ENCODE peak calls at places on chromosomes 6 and 20, in six cellular contexts. One of them, this sample, is unnamed.

GRCh38 chr6:169766921-169767736 is 15.7 kb downstream of the ERMARD start:
- DNase-seq in K562: no peak
- DNase-seq in H1: no peak
- DNase-seq in HCT116: no peak
- DNase-seq in HepG2: peak; percentile 44
- DNase-seq in GM12878: no peak
- DNase-seq in this sample: no peak

GRCh38 chr6:150463852-150464251 is 95.0 kb downstream of the IYD start:
- DNase-seq in K562: no peak
- DNase-seq in H1: no peak
- DNase-seq in HCT116: no peak
- DNase-seq in HepG2: no peak
- DNase-seq in GM12878: no peak
- DNase-seq in this sample: no peak

GRCh38 chr6:31575335-31575901 is at the start of gene TNF:
- DNase-seq in K562: no peak
- DNase-seq in H1: no peak
- DNase-seq in HCT116: no peak
- DNase-seq in HepG2: no peak
- DNase-seq in GM12878: peak; percentile 91
- DNase-seq in this sample: no peak

GRCh38 chr20:2282181-2282580 is 13.6 kb upstream of the TGM3 start:
- DNase-seq in K562: no peak
- DNase-seq in H1: no peak
- DNase-seq in HCT116: no peak
- DNase-seq in HepG2: no peak
- DNase-seq in GM12878: no peak
- DNase-seq in this sample: no peak

GRCh38 chr6:81739230-81740195 is 13.0 kb downstream of the TENT5A start:
- DNase-seq in K562: no peak
- DNase-seq in H1: no peak
- DNase-seq in HCT116: no peak
- DNase-seq in HepG2: no peak
- DNase-seq in GM12878: no peak
- DNase-seq in this sample: no peak

GRCh38 chr20:14992961-14993360 is 655.5 kb upstream of the FLRT3 start:
- DNase-seq in K562: no peak
- DNase-seq in H1: no peak
- DNase-seq in HCT116: no peak
- DNase-seq in HepG2: peak; percentile 37
- DNase-seq in GM12878: no peak
- DNase-seq in this sample: no peak

GRCh38 chr20:50048420-50049166 is 64.4 kb downstream of the UBE2V1 start:
- DNase-seq in K562: no peak
- DNase-seq in H1: no peak
- DNase-seq in HCT116: no peak
- DNase-seq in HepG2: no peak
- DNase-seq in GM12878: no peak
- DNase-seq in this sample: no peak

GRCh38 chr6:91149914-91150674 is 563.2 kb upstream of the MAP3K7 start:
- DNase-seq in K562: no peak
- DNase-seq in H1: no peak
- DNase-seq in HCT116: no peak
- DNase-seq in HepG2: no peak
- DNase-seq in GM12878: no peak
- DNase-seq in this sample: no peak

GRCh38 chr20:33604991-33605370 is 57.1 kb upstream of the C20orf144 start:
- DNase-seq in K562: no peak
- DNase-seq in H1: no peak
- DNase-seq in HCT116: no peak
- DNase-seq in HepG2: no peak
- DNase-seq in GM12878: no peak
- DNase-seq in this sample: no peak

GRCh38 chr6:68976260-68976659 is 341.2 kb downstream of the ADGRB3 start:
- DNase-seq in K562: no peak
- DNase-seq in H1: no peak
- DNase-seq in HCT116: no peak
- DNase-seq in HepG2: no peak
- DNase-seq in GM12878: no peak
- DNase-seq in this sample: no peak

GRCh38 chr20:4898282-4898681 is 103.0 kb downstream of the SLC23A2 start:
- DNase-seq in K562: no peak
- DNase-seq in H1: no peak
- DNase-seq in HCT116: peak; percentile 26
- DNase-seq in HepG2: no peak
- DNase-seq in GM12878: no peak
- DNase-seq in this sample: peak; percentile 48

GRCh38 chr20:36761125-36761524 is 12.4 kb downstream of the DSN1 start:
- DNase-seq in K562: no peak
- DNase-seq in H1: no peak
- DNase-seq in HCT116: no peak
- DNase-seq in HepG2: no peak
- DNase-seq in GM12878: no peak
- DNase-seq in this sample: no peak

GRCh38 chr6:114049367-114049966 is 78.5 kb upstream of the HDAC2 start:
- DNase-seq in K562: no peak
- DNase-seq in H1: no peak
- DNase-seq in HCT116: peak; percentile 8
- DNase-seq in HepG2: peak; percentile 80
- DNase-seq in GM12878: no peak
- DNase-seq in this sample: no peak

GRCh38 chr6:120211955-120212792 is 862.6 kb upstream of the MAN1A1 start:
- DNase-seq in K562: no peak
- DNase-seq in H1: no peak
- DNase-seq in HCT116: no peak
- DNase-seq in HepG2: peak; percentile 64
- DNase-seq in GM12878: no peak
- DNase-seq in this sample: no peak

GRCh38 chr20:17680128-17680835 is 1.8 kb downstream of the RRBP1 start:
- DNase-seq in K562: peak; percentile 27
- DNase-seq in H1: no peak
- DNase-seq in HCT116: no peak
- DNase-seq in HepG2: peak; percentile 80
- DNase-seq in GM12878: no peak
- DNase-seq in this sample: peak; percentile 46

GRCh38 chr20:53891306-53891894 is 179.0 kb downstream of the BCAS1 start:
- DNase-seq in K562: no peak
- DNase-seq in H1: no peak
- DNase-seq in HCT116: no peak
- DNase-seq in HepG2: no peak
- DNase-seq in GM12878: no peak
- DNase-seq in this sample: peak; percentile 43

GRCh38 chr6:6659600-6660327 is 71.2 kb downstream of the LY86 start:
- DNase-seq in K562: no peak
- DNase-seq in H1: no peak
- DNase-seq in HCT116: no peak
- DNase-seq in HepG2: no peak
- DNase-seq in GM12878: no peak
- DNase-seq in this sample: no peak

GRCh38 chr6:107870379-107870778 is 46.3 kb upstream of the SCML4 start:
- DNase-seq in K562: no peak
- DNase-seq in H1: no peak
- DNase-seq in HCT116: no peak
- DNase-seq in HepG2: no peak
- DNase-seq in GM12878: no peak
- DNase-seq in this sample: no peak

DNA sequence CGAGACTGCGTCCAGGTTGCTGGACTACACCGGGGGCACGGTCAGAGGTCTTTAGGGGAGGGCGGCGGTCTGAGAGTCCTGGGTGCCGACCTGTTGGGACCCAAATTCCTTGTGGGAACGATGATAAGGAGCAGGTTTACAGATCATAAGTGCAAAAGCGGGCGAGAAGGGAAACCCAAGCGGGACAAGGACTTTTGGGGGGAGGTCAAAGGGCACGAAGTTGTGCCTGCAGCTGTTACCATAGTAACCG is 350 bp upstream of the GNL1 start:
- DNase-seq in K562: no peak
- DNase-seq in H1: no peak
- DNase-seq in HCT116: peak; percentile 91
- DNase-seq in HepG2: no peak
- DNase-seq in GM12878: no peak
- DNase-seq in this sample: no peak
- TF ChIP-seq MAX in K562: no peak
- TF ChIP-seq MAX in H1: no peak
- TF ChIP-seq MAX in HCT116: no peak
- TF ChIP-seq MAX in HepG2: no peak
- TF ChIP-seq MAX in GM12878: no peak
- TF ChIP-seq MAX in this sample: no peak

DNA sequence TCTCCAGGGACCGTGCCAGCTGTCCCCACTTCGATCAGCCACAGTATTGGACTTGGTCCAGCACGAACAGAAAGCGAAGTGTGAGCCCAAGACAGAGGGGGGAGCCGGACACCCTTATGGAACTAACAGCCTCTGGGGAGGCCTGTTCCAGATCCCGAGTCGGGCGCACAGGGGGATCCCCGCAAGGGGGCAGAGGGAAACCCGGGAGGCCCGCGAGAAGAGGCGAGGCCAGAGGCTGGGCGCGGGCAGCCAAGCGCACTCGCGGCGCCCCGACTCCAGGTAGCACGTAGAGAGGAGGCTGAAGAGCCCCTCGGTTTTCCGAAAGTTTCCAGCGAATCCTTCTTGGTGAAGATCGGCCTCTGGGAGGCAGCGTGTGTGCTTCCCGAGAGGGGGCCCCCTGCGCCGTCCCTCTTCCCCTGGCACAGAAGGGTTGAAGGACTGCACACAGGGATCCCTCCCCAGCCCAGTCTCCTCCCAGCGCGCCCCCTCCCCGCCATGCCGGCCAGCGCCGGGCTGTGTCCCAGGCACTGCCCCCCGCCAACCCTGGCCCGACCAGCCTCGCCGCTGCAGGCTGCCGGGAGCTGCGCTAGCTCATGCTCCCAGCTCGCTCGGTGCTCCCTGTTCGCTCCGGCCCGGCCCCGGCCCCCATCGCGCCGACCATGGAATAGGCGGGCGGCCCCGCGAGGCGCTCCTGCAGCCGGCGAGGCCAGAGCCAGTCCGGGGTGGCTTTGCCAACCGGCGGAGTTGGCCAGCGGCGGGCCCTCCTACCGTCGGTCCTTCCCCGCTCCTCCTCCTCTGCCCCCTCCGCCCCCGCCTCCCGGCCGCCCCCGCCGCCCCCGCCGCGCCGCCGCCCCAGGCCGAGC is 550 bp upstream of the SLC24A3 start:
- DNase-seq in K562: no peak
- DNase-seq in H1: peak; percentile 76
- DNase-seq in HCT116: no peak
- DNase-seq in HepG2: no peak
- DNase-seq in GM12878: no peak
- DNase-seq in this sample: no peak
- TF ChIP-seq EZH2 in K562: no peak
- TF ChIP-seq EZH2 in H1: no peak
- TF ChIP-seq EZH2 in HCT116: no peak
- TF ChIP-seq EZH2 in HepG2: no peak
- TF ChIP-seq EZH2 in GM12878: no peak
- TF ChIP-seq EZH2 in this sample: peak; percentile 66

DNA sequence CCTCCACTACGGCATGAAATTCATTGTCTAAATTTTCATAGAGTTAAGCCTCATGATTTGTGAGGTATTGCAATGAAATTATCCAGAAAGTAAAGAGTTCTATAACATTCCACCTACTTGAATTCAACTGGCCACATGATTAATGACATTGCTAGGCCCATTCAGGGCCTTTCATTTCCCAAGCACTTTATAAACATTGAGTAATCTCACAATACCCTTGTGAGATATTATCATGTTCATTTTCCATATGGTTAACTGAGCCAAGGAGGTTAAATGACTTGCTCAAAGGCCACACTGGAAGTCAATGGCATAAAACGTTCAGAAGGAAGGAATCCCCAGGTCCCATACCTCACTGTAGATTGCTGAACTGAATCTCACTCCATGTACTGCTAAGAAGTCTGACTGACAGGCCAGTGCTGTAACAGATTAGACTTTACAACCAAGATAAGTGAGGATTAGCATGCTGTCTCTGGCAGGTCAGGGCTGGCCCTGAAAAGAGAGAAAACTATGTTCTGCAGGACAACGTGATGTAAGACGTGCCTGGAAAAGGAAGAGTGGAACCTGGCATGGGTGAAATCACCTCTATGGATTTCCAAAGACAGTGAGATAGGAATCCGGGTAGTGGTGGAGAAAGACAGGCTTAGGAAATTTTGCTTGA is 75.9 kb upstream of the SPACA1 start:
- DNase-seq in K562: no peak
- DNase-seq in H1: no peak
- DNase-seq in HCT116: no peak
- DNase-seq in HepG2: no peak
- DNase-seq in GM12878: no peak
- DNase-seq in this sample: no peak
- TF ChIP-seq MAX in K562: no peak
- TF ChIP-seq MAX in H1: no peak
- TF ChIP-seq MAX in HCT116: no peak
- TF ChIP-seq MAX in HepG2: no peak
- TF ChIP-seq MAX in GM12878: no peak
- TF ChIP-seq MAX in this sample: no peak

DNA sequence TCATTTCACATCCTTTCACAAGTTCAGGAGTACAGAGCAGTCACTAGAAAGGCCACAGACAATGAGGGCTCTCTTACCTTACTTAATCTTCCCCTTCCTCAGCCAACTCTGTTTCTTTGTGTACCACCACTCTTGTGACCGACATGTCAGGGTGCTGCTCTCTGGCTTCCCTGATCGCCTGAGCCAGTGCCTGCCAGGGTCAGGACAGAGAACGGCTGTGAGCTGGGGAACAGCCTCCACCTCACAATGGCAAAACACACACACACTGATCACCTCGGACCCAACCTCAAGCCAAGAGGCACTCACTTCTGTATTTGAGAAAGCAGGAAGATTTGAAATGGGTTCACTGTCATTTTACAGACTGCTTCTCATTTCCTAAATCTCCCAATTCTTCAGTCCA is 30.8 kb downstream of the SMLR1 start:
- DNase-seq in K562: no peak
- DNase-seq in H1: no peak
- DNase-seq in HCT116: no peak
- DNase-seq in HepG2: no peak
- DNase-seq in GM12878: no peak
- DNase-seq in this sample: no peak
- TF ChIP-seq EZH2 in K562: no peak
- TF ChIP-seq EZH2 in H1: no peak
- TF ChIP-seq EZH2 in HCT116: no peak
- TF ChIP-seq EZH2 in HepG2: no peak
- TF ChIP-seq EZH2 in GM12878: no peak
- TF ChIP-seq EZH2 in this sample: no peak

DNA sequence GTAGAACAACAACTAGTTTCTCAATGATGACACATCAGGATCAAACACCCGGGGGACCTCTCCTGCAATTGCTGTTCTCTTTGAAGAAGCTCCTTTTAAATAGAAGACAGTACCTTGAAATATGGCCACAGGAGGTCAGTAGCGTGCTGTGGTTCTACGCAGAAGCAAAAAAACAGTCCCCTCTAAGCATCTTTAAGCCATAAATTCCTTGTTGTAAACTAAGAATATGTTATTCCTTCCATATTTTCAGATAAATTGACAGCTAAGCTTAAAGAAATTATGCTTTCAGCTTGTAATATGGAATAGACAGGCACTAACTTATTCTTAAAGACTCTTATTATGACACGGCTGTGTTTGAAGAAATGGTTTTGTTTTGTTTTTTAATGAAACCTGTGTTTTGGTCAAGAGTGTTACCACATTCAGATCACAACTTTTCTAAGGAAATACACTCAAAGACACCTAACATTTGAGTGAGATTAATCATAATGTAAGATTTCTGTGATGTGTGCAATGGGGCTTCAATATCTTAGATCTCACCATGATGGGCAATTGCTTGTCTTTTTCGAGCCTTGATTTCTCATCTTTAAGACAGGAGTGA is 49.7 kb upstream of the IL20RA start:
- DNase-seq in K562: peak; percentile 63
- DNase-seq in H1: peak; percentile 65
- DNase-seq in HCT116: peak; percentile 56
- DNase-seq in HepG2: peak; percentile 74
- DNase-seq in GM12878: peak; percentile 91
- DNase-seq in this sample: peak; percentile 75
- TF ChIP-seq MAX in K562: no peak
- TF ChIP-seq MAX in H1: no peak
- TF ChIP-seq MAX in HCT116: no peak
- TF ChIP-seq MAX in HepG2: no peak
- TF ChIP-seq MAX in GM12878: no peak
- TF ChIP-seq MAX in this sample: no peak